ENCODE peak calls at places on chromosomes 13 and 19, in seven cellular contexts. M, S, K, Q, X, P and L are unnamed samples.

GRCh38 chr19:41265376-41266153 is 1.4 kb downstream of the HNRNPUL1 start:
- DNase-seq in S (peak), P (no peak), X (peak), K (no peak), Q (no peak), M (no peak), L (peak)

GRCh38 chr13:50735071-50735470 is 108.4 kb downstream of the DLEU7 start:
- DNase-seq in S (no peak), X (no peak), M (no peak), P (no peak), K (no peak), Q (no peak), L (no peak)

GRCh38 chr19:3304871-3305423 is 61.4 kb upstream of the NFIC start:
- DNase-seq in Q (no peak), K (peak), P (no peak), M (peak), S (peak), X (peak), L (peak)

GRCh38 chr13:104106705-104107393 is 1040.6 kb upstream of the SLC10A2 start:
- DNase-seq in M (no peak), P (no peak), S (no peak), X (peak), Q (no peak), K (no peak), L (no peak)

GRCh38 chr19:5229778-5230165 is 110.8 kb downstream of the PTPRS start:
- DNase-seq in X (no peak), M (no peak), P (no peak), Q (no peak), K (no peak), S (no peak), L (no peak)

GRCh38 chr19:51292971-51293370 is 18.5 kb upstream of the IGLON5 start:
- DNase-seq in P (no peak), X (no peak), S (no peak), K (no peak), M (no peak), Q (no peak), L (no peak)

GRCh38 chr13:100657881-100658315 is 16.7 kb downstream of the TMTC4 start:
- DNase-seq in X (no peak), K (no peak), P (no peak), S (no peak), M (no peak), Q (no peak), L (no peak)

GRCh38 chr13:85283408-85283807 is 515.8 kb downstream of the SLITRK6 start:
- DNase-seq in S (no peak), M (no peak), K (no peak), P (no peak), Q (no peak), X (no peak), L (no peak)

GRCh38 chr13:97256343-97256783 is 34.2 kb downstream of the MBNL2 start:
- DNase-seq in M (no peak), X (peak), S (peak), Q (no peak), K (no peak), P (peak), L (no peak)

GRCh38 chr13:93776936-93777335 is 550.3 kb downstream of the GPC6 start:
- DNase-seq in P (peak), M (no peak), K (no peak), X (peak), S (peak), Q (no peak), L (no peak)

GRCh38 chr13:107476068-107476467 is 739.3 kb downstream of the LIG4 start:
- DNase-seq in X (peak), P (no peak), S (no peak), K (no peak), M (no peak), Q (no peak), L (no peak)

GRCh38 chr13:24148414-24149305 is 11.9 kb upstream of the SPATA13 start:
- DNase-seq in P (peak), Q (no peak), M (no peak), X (peak), K (peak), S (peak), L (peak)

GRCh38 chr13:35549481-35549880 is 73.0 kb upstream of the MAB21L1 start:
- DNase-seq in X (peak), Q (no peak), S (peak), P (peak), M (no peak), K (no peak), L (no peak)

GRCh38 chr13:102846261-102847015 is 606 bp downstream of the ERCC5 start:
- DNase-seq in S (peak), X (peak), K (no peak), P (no peak), M (peak), Q (peak), L (no peak)

GRCh38 chr13:97043302-97043701 is 49.0 kb upstream of the OXGR1 start:
- DNase-seq in M (no peak), S (peak), K (no peak), P (peak), X (peak), Q (no peak), L (no peak)

GRCh38 chr19:12783226-12783848 is 7.9 kb upstream of the JUNB start:
- DNase-seq in P (no peak), M (peak), X (peak), K (no peak), S (no peak), Q (no peak), L (no peak)

GRCh38 chr19:5891938-5892771 is 11.4 kb downstream of the NDUFA11 start:
- DNase-seq in K (no peak), Q (no peak), X (peak), S (peak), M (peak), P (no peak), L (peak)

GRCh38 chr13:78607409-78608253 is 4.3 kb upstream of the POU4F1 start:
- DNase-seq in Q (no peak), P (no peak), K (no peak), M (no peak), X (no peak), S (no peak), L (no peak)

GRCh38 chr19:18795540-18795939 is 4.4 kb upstream of the COMP start:
- DNase-seq in M (no peak), P (no peak), Q (no peak), K (no peak), S (peak), X (no peak), L (no peak)

GRCh38 chr19:16571689-16572331 is 405 bp downstream of the SLC35E1 start:
- DNase-seq in M (peak), X (peak), S (peak), Q (no peak), P (no peak), K (no peak), L (peak)

GRCh38 chr13:37029617-37030016 is 29.0 kb downstream of the EXOSC8 start:
- DNase-seq in M (no peak), Q (no peak), S (peak), X (no peak), K (no peak), P (peak), L (no peak)

GRCh38 chr19:41299755-41300089 is 10.2 kb upstream of the CCDC97 start:
- DNase-seq in M (peak), S (peak), Q (no peak), K (no peak), X (peak), P (no peak), L (no peak)

GRCh38 chr13:113786262-113786841 is 27.3 kb downstream of the TMEM255B start:
- DNase-seq in S (peak), M (no peak), P (no peak), X (peak), K (no peak), Q (no peak), L (no peak)

GRCh38 chr19:2485428-2485827 is 9.5 kb downstream of the GADD45B start:
- DNase-seq in K (no peak), M (no peak), Q (no peak), X (no peak), P (no peak), S (no peak), L (no peak)

GRCh38 chr13:40503966-40504591 is 162.4 kb downstream of the FOXO1 start:
- DNase-seq in X (peak), M (no peak), P (no peak), S (peak), K (no peak), Q (no peak), L (no peak)

GRCh38 chr19:10915511-10916091 is 12.8 kb downstream of the YIPF2 start:
- DNase-seq in M (no peak), X (peak), P (peak), S (peak), K (no peak), Q (no peak), L (no peak)

GRCh38 chr13:29859971-29860370 is 9.6 kb upstream of the UBL3 start:
- DNase-seq in M (no peak), X (peak), P (no peak), K (no peak), S (peak), Q (no peak), L (no peak)